ENCODE peak calls at places on chromosomes 7 and 10, in five cellular contexts. B, H, F, W and I are unnamed samples. For H3K36me3, the result is how much of the 10 kb centered on the place peaks cover.

GRCh38 chr10:1364151-1364910 is 308.1 kb downstream of the WDR37 start:
- DNase-seq in B (no peak), H (peak), F (peak), W (no peak), I (no peak)

GRCh38 chr7:133934974-133935330 is 192.2 kb upstream of the LRGUK start:
- DNase-seq in B (no peak), H (no peak), F (no peak), W (no peak), I (no peak)

GRCh38 chr10:14585287-14586193 is 189.2 kb downstream of the FAM107B start:
- DNase-seq in B (peak), H (no peak), F (no peak), W (no peak), I (no peak)

GRCh38 chr7:155395176-155395797 is 62.6 kb upstream of the EN2 start:
- DNase-seq in B (no peak), H (no peak), F (no peak), W (no peak), I (no peak)

GRCh38 chr7:36360244-36360643 is 29.4 kb upstream of the ANLN start:
- DNase-seq in B (no peak), H (no peak), F (no peak), W (no peak), I (no peak)

GRCh38 chr10:593901-594457 is 95.5 kb downstream of the DIP2C start:
- DNase-seq in B (peak), H (no peak), F (no peak), W (peak), I (no peak)

GRCh38 chr7:151876112-151876898 is 610 bp downstream of the PRKAG2 start:
- DNase-seq in B (peak), H (peak), F (peak), W (no peak), I (peak)

GRCh38 chr7:52088008-52088787 is 771.6 kb upstream of the COBL start:
- DNase-seq in B (no peak), H (peak), F (no peak), W (no peak), I (no peak)

GRCh38 chr10:48526371-48526821 is 78.5 kb downstream of the ARHGAP22 start:
- DNase-seq in B (peak), H (no peak), F (no peak), W (peak), I (peak)

GRCh38 chr10:36534471-36535002 is 590.9 kb upstream of the ANKRD30A start:
- DNase-seq in B (no peak), H (no peak), F (no peak), W (peak), I (no peak)
- TF ChIP-seq CTCF in B (no peak), H (no peak), F (no peak), W (no peak), I (no peak)

DNA sequence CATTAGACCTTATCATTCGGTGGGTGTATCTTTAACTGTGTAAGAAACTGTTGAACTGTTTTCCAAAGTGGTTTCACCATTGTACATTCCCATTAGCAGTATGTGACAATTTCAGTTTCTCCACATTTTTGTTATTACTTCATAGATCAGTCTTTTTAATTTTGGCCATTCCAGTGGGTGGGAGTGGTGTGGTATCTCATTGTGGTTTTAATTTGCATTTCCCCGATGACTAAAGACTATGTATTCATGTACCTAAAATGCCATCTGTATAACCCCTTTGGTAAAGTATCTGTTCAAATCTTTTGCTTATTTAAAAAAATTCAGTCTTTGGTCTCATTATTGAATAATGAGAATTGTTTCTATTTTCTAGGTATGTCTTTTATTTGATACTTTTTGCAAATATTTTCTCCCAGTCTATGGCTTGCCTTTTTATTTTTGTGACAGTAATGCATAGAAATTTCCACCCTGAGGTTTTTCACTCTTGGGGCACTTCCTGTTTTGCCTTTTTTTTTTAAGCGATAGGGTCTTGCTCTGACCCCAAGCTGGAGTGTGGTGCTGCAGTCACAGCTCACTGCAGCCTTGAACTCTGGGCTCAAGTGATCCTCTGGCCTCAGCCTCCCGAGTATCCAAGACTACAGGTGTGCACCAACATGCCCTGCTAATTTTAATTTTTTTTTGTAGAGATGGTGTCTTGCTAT is 141.1 kb upstream of the ITGB1 start:
- DNase-seq in B (no peak), H (no peak), F (no peak), W (peak), I (no peak)
- H3K36me3 ChIP-seq in B (under half), H (under half), F (under half), W (under half), I (under half)

DNA sequence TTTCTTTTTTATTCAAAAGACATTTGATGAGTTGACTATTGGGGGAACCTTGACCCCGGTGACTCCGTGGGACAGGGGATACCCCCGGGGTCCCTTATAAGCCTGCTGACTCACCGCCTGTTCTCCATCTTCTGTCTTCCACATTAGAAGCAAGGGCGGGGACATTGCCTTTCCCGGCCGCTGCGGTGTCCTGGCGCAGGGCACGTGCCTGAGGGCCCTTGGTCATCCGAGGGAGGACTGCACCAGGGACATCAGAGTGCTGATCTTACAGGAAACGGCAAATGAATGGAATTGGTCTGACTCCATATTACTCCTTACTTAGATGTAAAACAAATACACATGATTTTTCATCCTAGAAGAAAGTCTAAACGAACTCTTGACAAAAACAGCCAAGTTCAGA is 170.1 kb downstream of the CUX1 start:
- DNase-seq in B (no peak), H (no peak), F (no peak), W (no peak), I (no peak)
- TF ChIP-seq POLR2A in B (no peak), H (no peak), F (no peak), W (no peak), I (no peak)

GRCh38 chr10:7408494-7409044 is 2.3 kb downstream of the SFMBT2 start:
- DNase-seq in B (peak), H (peak), F (peak), W (peak), I (peak)
- TF ChIP-seq CTCF in B (no peak), H (peak), F (peak), W (peak), I (peak)

GRCh38 chr10:98242823-98243222 is 25.2 kb downstream of the LOXL4 start:
- DNase-seq in B (no peak), H (no peak), F (no peak), W (peak), I (no peak)
- H3K36me3 ChIP-seq in B (half or more), H (under half), F (under half), W (under half), I (under half)

GRCh38 chr7:138460176-138460648 is at the start of gene TRIM24:
- DNase-seq in B (no peak), H (no peak), F (peak), W (peak), I (peak)

GRCh38 chr7:138465046-138465445 is 5.0 kb downstream of the TRIM24 start:
- DNase-seq in B (no peak), H (no peak), F (no peak), W (peak), I (no peak)

GRCh38 chr7:138459300-138460175 is 521 bp upstream of the TRIM24 start:
- DNase-seq in B (peak), H (peak), F (peak), W (no peak), I (no peak)

GRCh38 chr7:138458576-138459234 is 1.4 kb upstream of the TRIM24 start:
- DNase-seq in B (no peak), H (peak), F (no peak), W (no peak), I (no peak)

GRCh38 chr7:138460649-138461607 is 869 bp downstream of the TRIM24 start:
- DNase-seq in B (peak), H (peak), F (peak), W (peak), I (peak)
- TF ChIP-seq POLR2A in B (no peak), H (no peak), F (no peak), W (no peak), I (peak)

DNA sequence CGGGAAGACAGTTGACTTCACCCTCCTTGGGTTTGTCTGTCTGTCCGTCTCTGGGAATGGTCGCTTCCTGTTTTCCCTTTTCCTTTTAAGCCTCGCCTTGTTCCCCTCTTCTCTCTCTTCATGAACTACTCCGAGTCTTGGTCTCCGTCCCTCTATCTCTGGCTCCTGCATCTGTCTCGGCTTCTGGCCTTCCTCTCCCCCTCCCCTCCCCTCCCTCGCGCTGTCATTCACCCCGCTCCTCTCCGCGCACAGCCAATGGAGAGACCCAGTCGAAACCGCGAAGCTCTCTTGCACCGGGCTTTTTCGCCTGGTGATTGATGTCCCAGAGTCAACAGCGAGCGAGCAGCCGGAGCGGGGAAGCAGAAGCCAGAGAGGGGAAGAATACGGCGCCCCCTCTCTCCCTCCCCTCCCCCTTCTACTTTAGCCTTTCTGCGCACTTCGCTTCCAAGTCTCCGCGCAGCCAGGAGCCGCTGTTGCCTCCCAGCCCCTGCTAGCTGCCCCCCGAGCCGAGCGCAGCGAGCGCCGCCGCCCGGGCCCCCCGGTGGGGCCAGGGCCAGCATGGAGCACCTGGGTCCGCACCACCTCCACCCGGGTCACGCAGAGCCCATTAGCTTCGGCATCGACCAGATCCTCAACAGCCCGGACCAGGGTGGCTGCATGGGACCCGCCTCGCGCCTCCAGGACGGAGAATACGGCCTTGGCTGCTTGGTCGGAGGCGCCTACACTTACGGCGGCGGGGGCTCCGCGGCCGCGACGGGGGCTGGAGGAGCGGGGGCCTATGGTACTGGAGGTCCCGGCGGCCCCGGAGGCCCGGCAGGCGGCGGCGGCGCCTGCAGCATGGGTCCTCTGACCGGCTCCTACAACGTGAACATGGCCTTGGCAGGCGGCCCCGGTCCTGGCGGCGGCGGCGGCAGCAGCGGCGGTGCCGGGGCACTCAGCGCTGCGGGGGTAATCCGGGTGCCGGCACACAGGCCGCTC is at the start of gene TLX1:
- DNase-seq in B (peak), H (no peak), F (no peak), W (no peak), I (peak)
- TF ChIP-seq CTCF in B (no peak), H (no peak), F (no peak), W (no peak), I (no peak)

GRCh38 chr10:11579885-11580284 is 31.6 kb downstream of the USP6NL start:
- DNase-seq in B (no peak), H (no peak), F (no peak), W (no peak), I (no peak)
- H3K36me3 ChIP-seq in B (under half), H (under half), F (under half), W (under half), I (under half)

GRCh38 chr7:129948877-129949291 is 3.9 kb downstream of the UBE2H start:
- DNase-seq in B (peak), H (peak), F (peak), W (peak), I (peak)
- TF ChIP-seq POLR2A in B (no peak), H (peak), F (peak), W (no peak), I (peak)

GRCh38 chr10:43420369-43421200 is 11.6 kb upstream of the HNRNPF start:
- DNase-seq in B (peak), H (peak), F (peak), W (peak), I (peak)
- TF ChIP-seq CTCF in B (no peak), H (peak), F (no peak), W (peak), I (peak)